ENCODE peak calls at places on chromosomes 16 and 17, in ten cellular contexts. One of them, this sample, is unnamed.

GRCh38 chr16:79589495-79590134 is 10.9 kb downstream of the MAF start:
- DNase-seq in hepatocyte: no peak
- DNase-seq in SK-N-SH: no peak
- DNase-seq in uterus: peak
- DNase-seq in colonic mucosa: no peak
- DNase-seq in small intestine: no peak
- DNase-seq in dorsolateral prefrontal cortex: no peak
- DNase-seq in CD8-positive, alpha-beta T cell: no peak
- DNase-seq in HCT116: no peak
- DNase-seq in A673: no peak
- DNase-seq in this sample: no peak

GRCh38 chr16:74605746-74606520 is 981 bp downstream of the GLG1 start:
- DNase-seq in hepatocyte: no peak
- DNase-seq in SK-N-SH: no peak
- DNase-seq in uterus: no peak
- DNase-seq in colonic mucosa: no peak
- DNase-seq in small intestine: peak
- DNase-seq in dorsolateral prefrontal cortex: no peak
- DNase-seq in CD8-positive, alpha-beta T cell: no peak
- DNase-seq in HCT116: no peak
- DNase-seq in A673: no peak
- DNase-seq in this sample: no peak

GRCh38 chr16:85473326-85473725 is 139.8 kb upstream of the GSE1 start:
- DNase-seq in hepatocyte: no peak
- DNase-seq in SK-N-SH: no peak
- DNase-seq in uterus: no peak
- DNase-seq in colonic mucosa: no peak
- DNase-seq in small intestine: no peak
- DNase-seq in dorsolateral prefrontal cortex: no peak
- DNase-seq in CD8-positive, alpha-beta T cell: no peak
- DNase-seq in HCT116: no peak
- DNase-seq in A673: no peak
- DNase-seq in this sample: no peak

GRCh38 chr17:2814499-2815341 is 18.5 kb downstream of the RAP1GAP2 start:
- DNase-seq in hepatocyte: no peak
- DNase-seq in SK-N-SH: no peak
- DNase-seq in uterus: no peak
- DNase-seq in colonic mucosa: peak
- DNase-seq in small intestine: peak
- DNase-seq in dorsolateral prefrontal cortex: no peak
- DNase-seq in CD8-positive, alpha-beta T cell: peak
- DNase-seq in HCT116: no peak
- DNase-seq in A673: no peak
- DNase-seq in this sample: no peak

GRCh38 chr17:80526116-80526910 is 18.3 kb upstream of the RPTOR start:
- DNase-seq in hepatocyte: no peak
- DNase-seq in SK-N-SH: peak
- DNase-seq in uterus: no peak
- DNase-seq in colonic mucosa: no peak
- DNase-seq in small intestine: no peak
- DNase-seq in dorsolateral prefrontal cortex: no peak
- DNase-seq in CD8-positive, alpha-beta T cell: no peak
- DNase-seq in HCT116: no peak
- DNase-seq in A673: no peak
- DNase-seq in this sample: no peak

GRCh38 chr16:2473425-2473926 is 1.5 kb upstream of the TBC1D24 start:
- DNase-seq in hepatocyte: no peak
- DNase-seq in SK-N-SH: peak
- DNase-seq in uterus: no peak
- DNase-seq in colonic mucosa: no peak
- DNase-seq in small intestine: no peak
- DNase-seq in dorsolateral prefrontal cortex: no peak
- DNase-seq in CD8-positive, alpha-beta T cell: peak
- DNase-seq in HCT116: no peak
- DNase-seq in A673: no peak
- DNase-seq in this sample: no peak

GRCh38 chr17:79714129-79714528 is 16.6 kb upstream of the ENPP7 start:
- DNase-seq in hepatocyte: no peak
- DNase-seq in SK-N-SH: no peak
- DNase-seq in uterus: no peak
- DNase-seq in colonic mucosa: no peak
- DNase-seq in small intestine: peak
- DNase-seq in dorsolateral prefrontal cortex: no peak
- DNase-seq in CD8-positive, alpha-beta T cell: no peak
- DNase-seq in HCT116: no peak
- DNase-seq in A673: no peak
- DNase-seq in this sample: no peak

GRCh38 chr17:36978810-36979584 is 30.2 kb downstream of the AATF start:
- DNase-seq in hepatocyte: no peak
- DNase-seq in SK-N-SH: no peak
- DNase-seq in uterus: no peak
- DNase-seq in colonic mucosa: no peak
- DNase-seq in small intestine: no peak
- DNase-seq in dorsolateral prefrontal cortex: no peak
- DNase-seq in CD8-positive, alpha-beta T cell: no peak
- DNase-seq in HCT116: no peak
- DNase-seq in A673: peak
- DNase-seq in this sample: no peak

GRCh38 chr17:46038414-46038813 is 39.4 kb downstream of the STH start:
- DNase-seq in hepatocyte: no peak
- DNase-seq in SK-N-SH: no peak
- DNase-seq in uterus: no peak
- DNase-seq in colonic mucosa: no peak
- DNase-seq in small intestine: no peak
- DNase-seq in dorsolateral prefrontal cortex: peak
- DNase-seq in CD8-positive, alpha-beta T cell: no peak
- DNase-seq in HCT116: no peak
- DNase-seq in A673: no peak
- DNase-seq in this sample: no peak

GRCh38 chr16:17749706-17750105 is 278.9 kb upstream of the XYLT1 start:
- DNase-seq in hepatocyte: no peak
- DNase-seq in SK-N-SH: no peak
- DNase-seq in uterus: no peak
- DNase-seq in colonic mucosa: no peak
- DNase-seq in small intestine: no peak
- DNase-seq in dorsolateral prefrontal cortex: no peak
- DNase-seq in CD8-positive, alpha-beta T cell: no peak
- DNase-seq in HCT116: no peak
- DNase-seq in A673: no peak
- DNase-seq in this sample: no peak

GRCh38 chr17:41655611-41656111 is 31.3 kb upstream of the KRT17 start:
- DNase-seq in hepatocyte: peak
- DNase-seq in SK-N-SH: no peak
- DNase-seq in uterus: no peak
- DNase-seq in colonic mucosa: peak
- DNase-seq in small intestine: peak
- DNase-seq in dorsolateral prefrontal cortex: no peak
- DNase-seq in CD8-positive, alpha-beta T cell: no peak
- DNase-seq in HCT116: no peak
- DNase-seq in A673: no peak
- DNase-seq in this sample: peak

GRCh38 chr16:80655751-80656150 is 115.0 kb downstream of the DYNLRB2 start:
- DNase-seq in hepatocyte: no peak
- DNase-seq in SK-N-SH: no peak
- DNase-seq in uterus: no peak
- DNase-seq in colonic mucosa: no peak
- DNase-seq in small intestine: no peak
- DNase-seq in dorsolateral prefrontal cortex: no peak
- DNase-seq in CD8-positive, alpha-beta T cell: no peak
- DNase-seq in HCT116: no peak
- DNase-seq in A673: no peak
- DNase-seq in this sample: no peak

GRCh38 chr16:80659865-80660264 is 119.1 kb downstream of the DYNLRB2 start:
- DNase-seq in hepatocyte: no peak
- DNase-seq in SK-N-SH: no peak
- DNase-seq in uterus: no peak
- DNase-seq in colonic mucosa: no peak
- DNase-seq in small intestine: no peak
- DNase-seq in dorsolateral prefrontal cortex: no peak
- DNase-seq in CD8-positive, alpha-beta T cell: no peak
- DNase-seq in HCT116: no peak
- DNase-seq in A673: no peak
- DNase-seq in this sample: no peak

GRCh38 chr16:80654094-80654862 is 113.5 kb downstream of the DYNLRB2 start:
- DNase-seq in hepatocyte: no peak
- DNase-seq in SK-N-SH: no peak
- DNase-seq in uterus: no peak
- DNase-seq in colonic mucosa: no peak
- DNase-seq in small intestine: peak
- DNase-seq in dorsolateral prefrontal cortex: no peak
- DNase-seq in CD8-positive, alpha-beta T cell: no peak
- DNase-seq in HCT116: no peak
- DNase-seq in A673: no peak
- DNase-seq in this sample: no peak

GRCh38 chr16:80656161-80656560 is 115.4 kb downstream of the DYNLRB2 start:
- DNase-seq in hepatocyte: no peak
- DNase-seq in SK-N-SH: no peak
- DNase-seq in uterus: no peak
- DNase-seq in colonic mucosa: no peak
- DNase-seq in small intestine: no peak
- DNase-seq in dorsolateral prefrontal cortex: no peak
- DNase-seq in CD8-positive, alpha-beta T cell: no peak
- DNase-seq in HCT116: no peak
- DNase-seq in A673: no peak
- DNase-seq in this sample: no peak

DNA sequence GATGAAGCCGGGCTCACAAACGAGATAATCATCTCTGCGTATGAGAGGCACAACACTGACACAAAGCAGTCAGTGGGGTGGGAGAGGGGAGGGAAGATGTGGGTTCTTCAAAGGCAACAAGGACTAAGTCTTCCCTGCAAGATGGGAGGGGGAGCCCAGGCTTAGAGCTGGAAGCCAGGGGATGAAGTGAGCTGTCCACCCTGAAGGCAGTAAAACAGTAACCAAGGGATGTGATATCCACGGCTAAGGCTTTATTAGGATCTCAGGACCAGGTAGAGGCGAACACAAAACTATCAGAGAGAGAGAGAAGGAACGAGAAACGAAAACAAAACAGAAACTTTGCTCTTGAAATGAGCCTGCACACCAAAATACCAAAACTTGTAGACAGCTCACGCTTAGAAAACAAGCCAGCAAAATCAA is 115.9 kb downstream of the DYNLRB2 start:
- DNase-seq in hepatocyte: peak
- DNase-seq in SK-N-SH: no peak
- DNase-seq in uterus: no peak
- DNase-seq in colonic mucosa: no peak
- DNase-seq in small intestine: peak
- DNase-seq in dorsolateral prefrontal cortex: no peak
- DNase-seq in CD8-positive, alpha-beta T cell: peak
- DNase-seq in HCT116: no peak
- DNase-seq in A673: no peak
- DNase-seq in this sample: no peak
- H3K27ac ChIP-seq in hepatocyte: no peak
- H3K27ac ChIP-seq in SK-N-SH: no peak
- H3K27ac ChIP-seq in uterus: no peak
- H3K27ac ChIP-seq in colonic mucosa: no peak
- H3K27ac ChIP-seq in small intestine: peak
- H3K27ac ChIP-seq in dorsolateral prefrontal cortex: no peak
- H3K27ac ChIP-seq in CD8-positive, alpha-beta T cell: peak
- H3K27ac ChIP-seq in HCT116: no peak
- H3K27ac ChIP-seq in A673: no peak
- H3K27ac ChIP-seq in this sample: no peak

GRCh38 chr16:83011939-83012338 is 385.2 kb downstream of the CDH13 start:
- DNase-seq in hepatocyte: no peak
- DNase-seq in SK-N-SH: no peak
- DNase-seq in uterus: no peak
- DNase-seq in colonic mucosa: no peak
- DNase-seq in small intestine: no peak
- DNase-seq in dorsolateral prefrontal cortex: no peak
- DNase-seq in CD8-positive, alpha-beta T cell: no peak
- DNase-seq in HCT116: no peak
- DNase-seq in A673: no peak
- DNase-seq in this sample: no peak
- H3K27ac ChIP-seq in hepatocyte: no peak
- H3K27ac ChIP-seq in SK-N-SH: peak
- H3K27ac ChIP-seq in uterus: no peak
- H3K27ac ChIP-seq in colonic mucosa: no peak
- H3K27ac ChIP-seq in small intestine: no peak
- H3K27ac ChIP-seq in dorsolateral prefrontal cortex: no peak
- H3K27ac ChIP-seq in CD8-positive, alpha-beta T cell: no peak
- H3K27ac ChIP-seq in HCT116: no peak
- H3K27ac ChIP-seq in A673: no peak
- H3K27ac ChIP-seq in this sample: no peak

DNA sequence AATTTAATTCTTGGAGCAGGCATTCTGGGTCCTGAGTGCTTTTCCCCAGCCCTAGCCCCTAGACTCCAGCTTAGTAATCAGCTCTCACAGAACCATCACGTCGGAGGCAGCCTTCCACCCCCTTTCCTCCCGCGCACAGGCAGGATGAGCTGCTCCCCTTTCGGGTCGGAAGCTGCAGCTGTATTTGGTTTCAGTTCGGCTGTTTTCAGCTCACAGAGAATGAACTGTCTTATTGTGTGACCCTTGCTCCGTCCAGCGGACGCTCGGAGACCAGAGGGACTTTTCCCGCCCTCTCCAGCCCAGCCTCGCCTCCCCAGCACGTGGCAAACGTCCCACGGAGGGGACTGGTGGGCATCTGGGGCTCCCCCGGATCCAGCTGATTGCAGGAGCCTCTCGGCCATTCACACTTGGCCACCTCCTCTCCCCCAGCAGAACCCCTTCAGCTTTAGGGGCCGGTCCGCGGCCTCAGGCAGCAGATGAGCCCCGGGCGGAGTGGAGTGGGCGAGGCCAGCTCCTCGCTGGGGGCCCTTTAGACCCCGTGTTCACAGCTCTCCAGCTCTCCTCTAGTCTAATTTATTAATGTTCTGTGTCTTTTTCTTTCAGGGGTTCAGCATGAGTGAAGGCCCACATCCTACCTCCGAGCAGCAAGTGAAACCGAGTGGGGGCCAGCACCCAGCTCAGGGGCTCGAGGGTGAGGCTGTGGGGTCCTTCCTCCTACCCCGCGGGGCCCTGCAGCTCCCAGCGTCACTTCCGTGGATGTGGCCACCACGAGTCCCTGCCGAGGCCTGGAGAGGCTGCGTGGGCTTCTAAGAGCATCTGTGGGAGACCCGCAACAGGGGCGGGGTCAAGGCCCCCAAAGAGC is 863 bp upstream of the UTS2R start:
- DNase-seq in hepatocyte: no peak
- DNase-seq in SK-N-SH: peak
- DNase-seq in uterus: no peak
- DNase-seq in colonic mucosa: no peak
- DNase-seq in small intestine: peak
- DNase-seq in dorsolateral prefrontal cortex: no peak
- DNase-seq in CD8-positive, alpha-beta T cell: no peak
- DNase-seq in HCT116: no peak
- DNase-seq in A673: no peak
- DNase-seq in this sample: no peak
- H3K27ac ChIP-seq in hepatocyte: no peak
- H3K27ac ChIP-seq in SK-N-SH: no peak
- H3K27ac ChIP-seq in uterus: no peak
- H3K27ac ChIP-seq in colonic mucosa: no peak
- H3K27ac ChIP-seq in small intestine: no peak
- H3K27ac ChIP-seq in dorsolateral prefrontal cortex: no peak
- H3K27ac ChIP-seq in CD8-positive, alpha-beta T cell: no peak
- H3K27ac ChIP-seq in HCT116: no peak
- H3K27ac ChIP-seq in A673: no peak
- H3K27ac ChIP-seq in this sample: no peak

DNA sequence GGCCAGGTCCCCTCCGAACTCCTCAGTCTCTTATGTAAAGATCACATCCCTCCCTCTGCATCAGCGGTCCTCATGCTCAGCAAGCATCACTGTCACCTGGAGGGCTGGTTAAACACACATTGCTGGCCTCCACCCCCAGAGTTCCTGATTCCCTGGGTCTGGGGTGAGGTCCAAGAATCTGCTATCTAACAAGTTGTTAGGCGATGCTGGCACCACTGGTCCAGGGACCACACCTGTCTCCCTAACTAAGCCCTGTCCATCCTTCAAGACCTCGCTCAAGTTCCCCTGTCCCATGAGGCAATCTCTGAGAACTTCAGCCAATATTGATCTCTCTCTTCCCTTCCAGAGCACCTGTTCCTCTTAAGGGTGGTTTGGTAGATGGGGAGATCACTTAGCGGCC is 44.2 kb downstream of the CUEDC1 start:
- DNase-seq in hepatocyte: no peak
- DNase-seq in SK-N-SH: no peak
- DNase-seq in uterus: no peak
- DNase-seq in colonic mucosa: no peak
- DNase-seq in small intestine: no peak
- DNase-seq in dorsolateral prefrontal cortex: no peak
- DNase-seq in CD8-positive, alpha-beta T cell: no peak
- DNase-seq in HCT116: no peak
- DNase-seq in A673: no peak
- DNase-seq in this sample: no peak
- H3K27ac ChIP-seq in hepatocyte: no peak
- H3K27ac ChIP-seq in SK-N-SH: no peak
- H3K27ac ChIP-seq in uterus: no peak
- H3K27ac ChIP-seq in colonic mucosa: no peak
- H3K27ac ChIP-seq in small intestine: no peak
- H3K27ac ChIP-seq in dorsolateral prefrontal cortex: peak
- H3K27ac ChIP-seq in CD8-positive, alpha-beta T cell: no peak
- H3K27ac ChIP-seq in HCT116: no peak
- H3K27ac ChIP-seq in A673: no peak
- H3K27ac ChIP-seq in this sample: no peak